ENCODE peak calls at places on chromosome 15, in five cellular contexts. C is stimulated activated CD8-positive, alpha-beta memory T cell treated with anti-CD3 and anti-CD28 coated beads, Interleukin-4, amount 100 ng/mL, for 1 hour; F is activated CD4-positive, CD25-positive, alpha-beta regulatory T cell; G is NCI-H2081 treated with DMSO at 0.1 percent for 48 hours; D is stimulated activated CD4-positive, alpha-beta T cell treated with anti-CD3 and anti-CD28 coated beads, Interleukin-15, amount 100 ng/mL, for 48 hours. V is an unnamed sample.

GRCh38 chr15:62472616-62473299 is 307.7 kb upstream of the C2CD4B start:
- DNase-seq in F (no peak), G (no peak), D (no peak), C (no peak), V (no peak)

GRCh38 chr15:62994975-62995730 is 47.4 kb upstream of the TPM1 start:
- DNase-seq in D (no peak), C (no peak), G (no peak), F (no peak), V (no peak)

GRCh38 chr15:41941644-41942415 is 30.5 kb downstream of the EHD4 start:
- DNase-seq in F (no peak), D (no peak), G (no peak), C (no peak), V (no peak)

GRCh38 chr15:74482661-74483060 is 21.7 kb upstream of the UBL7 start:
- DNase-seq in C (no peak), D (no peak), F (no peak), G (no peak), V (no peak)

GRCh38 chr15:56659197-56659596 is 74.1 kb downstream of the ZNF280D start:
- DNase-seq in G (no peak), C (no peak), D (no peak), F (no peak), V (no peak)

GRCh38 chr15:73081321-73081958 is 29.2 kb downstream of the NEO1 start:
- DNase-seq in G (peak; percentile 4), D (no peak), C (no peak), F (no peak), V (peak; percentile 42)

GRCh38 chr15:65914371-65914770 is 45.1 kb downstream of the RAB11A start:
- DNase-seq in C (no peak), F (no peak), G (no peak), D (no peak), V (no peak)

GRCh38 chr15:92068121-92068520 is 214.6 kb downstream of the SLCO3A1 start:
- DNase-seq in F (no peak), C (no peak), D (no peak), G (no peak), V (no peak)

GRCh38 chr15:72912121-72912520 is 128.6 kb upstream of the ADPGK start:
- DNase-seq in G (no peak), D (no peak), C (no peak), F (no peak), V (no peak)

GRCh38 chr15:95169701-95170459 is 938.5 kb downstream of the MCTP2 start:
- DNase-seq in C (no peak), G (no peak), D (no peak), F (no peak), V (no peak)

GRCh38 chr15:51775967-51776816 is 24.8 kb downstream of the TMOD2 start:
- DNase-seq in F (peak; percentile 4), G (no peak), C (no peak), D (no peak), V (no peak)

GRCh38 chr15:45162771-45163507 is 24.8 kb downstream of the SHF start:
- DNase-seq in F (peak; percentile 33), C (no peak), D (no peak), G (peak; percentile 43), V (peak; percentile 64)

GRCh38 chr15:44194397-44195150 is 497 bp downstream of the FRMD5 start:
- DNase-seq in F (no peak), C (no peak), D (peak; percentile 11), G (no peak), V (peak; percentile 78)

GRCh38 chr15:99141943-99142342 is 37.1 kb downstream of the SYNM start:
- DNase-seq in C (no peak), D (no peak), F (no peak), G (no peak), V (no peak)

GRCh38 chr15:92578096-92578835 is 77.3 kb downstream of the FAM174B start:
- DNase-seq in C (no peak), G (no peak), D (no peak), F (no peak), V (no peak)

GRCh38 chr15:101047301-101047781 is 128.2 kb downstream of the LRRK1 start:
- DNase-seq in C (no peak), D (no peak), F (no peak), G (no peak), V (no peak)

GRCh38 chr15:63887630-63888029 is 53.9 kb upstream of the HERC1 start:
- DNase-seq in F (no peak), C (no peak), G (no peak), D (no peak), V (no peak)

GRCh38 chr15:66707310-66708160 is 5.5 kb downstream of the SMAD6 start:
- DNase-seq in D (no peak), F (no peak), C (no peak), G (no peak), V (no peak)

GRCh38 chr15:89903015-89903857 is 9.4 kb upstream of the AP3S2 start:
- DNase-seq in G (no peak), D (no peak), F (no peak), C (no peak), V (no peak)

GRCh38 chr15:100994597-100995446 is 75.7 kb downstream of the LRRK1 start:
- DNase-seq in F (no peak), C (no peak), D (no peak), G (no peak), V (no peak)

GRCh38 chr15:98582900-98583554 is 65.3 kb upstream of the IGF1R start:
- DNase-seq in F (no peak), C (no peak), G (no peak), D (no peak), V (no peak)

GRCh38 chr15:63372753-63373152 is 8.9 kb downstream of the CA12 start:
- DNase-seq in C (no peak), D (no peak), F (no peak), G (no peak), V (no peak)

GRCh38 chr15:86968244-86968643 is 888.6 kb downstream of the AGBL1 start:
- DNase-seq in D (no peak), F (no peak), G (no peak), C (no peak), V (no peak)

GRCh38 chr15:83288381-83288801 is 3.9 kb upstream of the BNC1 start:
- DNase-seq in G (no peak), C (no peak), D (no peak), F (no peak), V (no peak)

GRCh38 chr15:77622212-77622941 is 10.3 kb downstream of the LINGO1 start:
- DNase-seq in F (no peak), D (no peak), G (no peak), C (no peak), V (no peak)

GRCh38 chr15:100131321-100132224 is 210.2 kb downstream of the ADAMTS17 start:
- DNase-seq in F (no peak), D (no peak), C (no peak), G (no peak), V (no peak)

GRCh38 chr15:73394782-73395181 is 26.0 kb upstream of the HCN4 start:
- DNase-seq in C (no peak), G (no peak), F (no peak), D (no peak), V (no peak)

GRCh38 chr15:70569139-70569717 is 194.1 kb downstream of the UACA start:
- DNase-seq in G (no peak), F (no peak), C (no peak), D (no peak), V (peak; percentile 43)

GRCh38 chr15:96359772-96360498 is 29.4 kb downstream of the NR2F2 start:
- DNase-seq in F (no peak), D (no peak), C (no peak), G (no peak), V (no peak)

GRCh38 chr15:36887214-36888017 is 212.9 kb downstream of the MEIS2 start:
- DNase-seq in F (no peak), D (no peak), G (no peak), C (no peak), V (no peak)

GRCh38 chr15:33243869-33244268 is 49.4 kb upstream of the FMN1 start:
- DNase-seq in D (no peak), G (no peak), C (no peak), F (no peak), V (peak; percentile 31)

GRCh38 chr15:67741313-67741712 is 84.0 kb upstream of the SKOR1 start:
- DNase-seq in G (no peak), C (no peak), F (no peak), D (no peak), V (no peak)

GRCh38 chr15:38042707-38043445 is 108.4 kb downstream of the TMCO5A start:
- DNase-seq in F (no peak), G (no peak), C (no peak), D (no peak), V (no peak)

GRCh38 chr15:72086010-72086697 is 31.8 kb downstream of the MYO9A start:
- DNase-seq in G (no peak), D (no peak), F (no peak), C (no peak), V (no peak)

GRCh38 chr15:75640483-75641175 is 605 bp upstream of the IMP3 start:
- DNase-seq in F (peak; percentile 29), D (no peak), C (no peak), G (peak; percentile 40), V (no peak)

GRCh38 chr15:68028137-68028771 is 25.9 kb upstream of the PIAS1 start:
- DNase-seq in G (no peak), F (no peak), D (no peak), C (no peak), V (no peak)

GRCh38 chr15:60718661-60719069 is 239.7 kb upstream of the ICE2 start:
- DNase-seq in G (no peak), F (no peak), C (no peak), D (no peak), V (no peak)

GRCh38 chr15:77311618-77312398 is 108.1 kb downstream of the PEAK1 start:
- DNase-seq in F (no peak), G (no peak), D (no peak), C (no peak), V (no peak)

GRCh38 chr15:85750319-85750806 is 44.4 kb downstream of the KLHL25 start:
- DNase-seq in D (no peak), F (no peak), C (no peak), G (no peak), V (no peak)